ENCODE peak calls at places on chromosomes 7 and 10, in nine cellular contexts. T is foreskin keratinocyte; G is tibial nerve; P is adrenal gland; X is tibial artery; S is WERI-Rb-1; N is stomach; O is lung; I is CD8-positive, alpha-beta T cell. F is an unnamed sample.
A peak's percentile ranks its signal among the peaks of the same experiment; 100 is the strongest.

GRCh38 chr10:117677239-117677638 is 134.7 kb downstream of the EMX2 start:
- DNase-seq in T (peak; percentile 47), G (no peak), P (no peak), X (no peak), S (no peak), N (no peak), O (no peak), I (no peak), F (no peak)

GRCh38 chr10:28139138-28139537 is 140.3 kb upstream of the ODAD2 start:
- DNase-seq in T (no peak), G (no peak), P (no peak), X (no peak), S (no peak), N (no peak), O (peak; percentile 32), I (no peak), F (no peak)

GRCh38 chr7:65980478-65981250 is 1.3 kb downstream of the GUSB start:
- DNase-seq in T (no peak), G (no peak), P (peak; percentile 81), X (peak; percentile 72), S (no peak), N (peak; percentile 27), O (peak; percentile 70), I (peak; percentile 55), F (peak; percentile 55)

GRCh38 chr10:34739915-34740314 is 75.2 kb downstream of the PARD3 start:
- DNase-seq in T (no peak), G (no peak), P (peak; percentile 72), X (peak; percentile 28), S (peak; percentile 71), N (peak; percentile 30), O (peak; percentile 35), I (no peak), F (peak; percentile 39)

GRCh38 chr7:144531181-144531580 is 127.7 kb upstream of the NOBOX start:
- DNase-seq in T (no peak), G (no peak), P (no peak), X (no peak), S (no peak), N (no peak), O (no peak), I (no peak), F (no peak)

GRCh38 chr7:33986951-33987948 is 81.9 kb downstream of the BMPER start:
- DNase-seq in T (peak; percentile 97), G (no peak), P (no peak), X (peak; percentile 32), S (no peak), N (no peak), O (peak; percentile 66), I (no peak), F (no peak)

GRCh38 chr10:42952931-42953683 is 123.8 kb upstream of the RET start:
- DNase-seq in T (no peak), G (no peak), P (no peak), X (peak; percentile 9), S (no peak), N (peak; percentile 17), O (peak; percentile 26), I (peak; percentile 38), F (no peak)

GRCh38 chr7:148753224-148753623 is 54.5 kb downstream of the CUL1 start:
- DNase-seq in T (no peak), G (no peak), P (no peak), X (no peak), S (no peak), N (no peak), O (no peak), I (no peak), F (no peak)

GRCh38 chr10:48684463-48684791 is 246 bp upstream of the WDFY4 start:
- DNase-seq in T (no peak), G (no peak), P (no peak), X (no peak), S (no peak), N (no peak), O (no peak), I (no peak), F (no peak)

GRCh38 chr7:77690289-77690688 is 6.0 kb upstream of the RSBN1L start:
- DNase-seq in T (no peak), G (no peak), P (no peak), X (no peak), S (no peak), N (no peak), O (no peak), I (no peak), F (no peak)

GRCh38 chr7:158584392-158584791 is 3.2 kb downstream of the PTPRN2 start:
- DNase-seq in T (no peak), G (no peak), P (no peak), X (no peak), S (no peak), N (no peak), O (no peak), I (no peak), F (no peak)

GRCh38 chr10:29323387-29323786 is 34.5 kb downstream of the LYZL1 start:
- DNase-seq in T (no peak), G (no peak), P (no peak), X (no peak), S (no peak), N (no peak), O (no peak), I (no peak), F (no peak)

GRCh38 chr10:113035724-113036312 is 85.8 kb downstream of the TCF7L2 start:
- DNase-seq in T (no peak), G (no peak), P (no peak), X (no peak), S (no peak), N (peak; percentile 63), O (no peak), I (no peak), F (peak; percentile 31)

GRCh38 chr10:106311590-106311989 is 852.9 kb downstream of the SORCS1 start:
- DNase-seq in T (no peak), G (no peak), P (peak; percentile 74), X (no peak), S (no peak), N (no peak), O (no peak), I (no peak), F (no peak)

GRCh38 chr10:124064676-124065075 is 28.7 kb downstream of the CHST15 start:
- DNase-seq in T (no peak), G (no peak), P (no peak), X (no peak), S (no peak), N (no peak), O (no peak), I (no peak), F (no peak)

GRCh38 chr7:2353650-2354172 is 916 bp upstream of the EIF3B start:
- DNase-seq in T (peak; percentile 67), G (peak; percentile 85), P (peak; percentile 89), X (peak; percentile 84), S (peak; percentile 87), N (peak; percentile 90), O (peak; percentile 88), I (no peak), F (peak; percentile 91)

GRCh38 chr7:140304071-140304799 is 94.1 kb downstream of the SLC37A3 start:
- DNase-seq in T (no peak), G (no peak), P (no peak), X (no peak), S (peak; percentile 20), N (no peak), O (no peak), I (peak; percentile 66), F (no peak)
- TF ChIP-seq CTCF in T (peak; percentile 51), G (no peak), P (peak; percentile 13), X (no peak), S (peak; percentile 42), N (peak; percentile 19), O (peak; percentile 26), I (peak; percentile 60), F (peak; percentile 21)

GRCh38 chr10:114388275-114388674 is 16.0 kb downstream of the AFAP1L2 start:
- DNase-seq in T (peak; percentile 64), G (no peak), P (no peak), X (no peak), S (no peak), N (no peak), O (no peak), I (no peak), F (no peak)
- H3K27ac ChIP-seq in T (no peak overlapping the region), G (no peak overlapping the region), P (no peak overlapping the region), X (no peak overlapping the region), S (no peak overlapping the region), N (no peak overlapping the region), O (no peak overlapping the region), I (no peak overlapping the region), F (no peak overlapping the region)

GRCh38 chr7:151340794-151341356 is 737 bp upstream of the NUB1 start:
- DNase-seq in T (no peak), G (no peak), P (no peak), X (no peak), S (no peak), N (no peak), O (no peak), I (no peak), F (no peak)

GRCh38 chr7:151342811-151343210 is 1.2 kb downstream of the NUB1 start:
- DNase-seq in T (no peak), G (no peak), P (no peak), X (no peak), S (no peak), N (no peak), O (no peak), I (no peak), F (no peak)

GRCh38 chr7:151339651-151340377 is 1.8 kb upstream of the NUB1 start:
- DNase-seq in T (no peak), G (no peak), P (no peak), X (no peak), S (no peak), N (no peak), O (no peak), I (no peak), F (no peak)

GRCh38 chr7:151342102-151342646 is 562 bp downstream of the NUB1 start:
- DNase-seq in T (no peak), G (no peak), P (no peak), X (no peak), S (no peak), N (no peak), O (no peak), I (no peak), F (no peak)

DNA sequence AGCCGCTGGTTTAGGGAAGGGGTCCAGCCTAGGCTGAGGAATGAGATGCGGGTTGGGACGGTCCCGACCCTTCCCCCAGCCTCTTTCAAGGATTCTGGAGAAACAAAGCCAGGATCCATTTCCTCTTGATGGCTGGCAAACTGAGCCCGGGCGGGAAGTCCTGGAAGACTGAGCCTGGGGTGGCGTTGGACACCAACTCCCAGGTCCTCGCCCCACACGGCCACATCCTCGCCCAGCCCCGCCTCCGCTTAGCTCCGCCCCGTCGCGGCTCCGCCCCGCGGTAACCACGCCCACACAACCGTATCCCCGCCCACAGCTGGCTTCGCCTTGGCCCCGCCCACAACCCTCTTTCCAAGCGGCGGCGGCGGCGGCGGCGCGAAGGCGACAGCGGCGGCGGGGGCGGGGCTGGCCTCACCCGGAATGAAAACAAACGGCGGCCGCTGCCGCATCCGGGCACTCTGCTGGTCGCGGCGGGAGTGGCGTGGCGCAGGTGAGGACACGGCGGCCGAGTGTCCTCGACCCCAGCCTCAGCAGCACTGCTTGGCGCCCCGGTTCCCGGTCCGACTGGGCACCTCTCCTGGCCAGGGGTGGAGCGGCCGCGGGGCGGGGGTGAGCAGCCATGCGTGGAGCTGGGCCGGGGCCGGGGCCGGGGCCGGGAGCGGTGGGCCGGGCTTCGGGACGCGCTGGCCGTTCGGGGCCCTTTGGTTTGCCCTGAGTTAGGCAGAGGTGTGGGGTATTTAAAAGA is at the start of gene NUB1:
- DNase-seq in T (peak; percentile 21), G (peak; percentile 89), P (peak; percentile 94), X (peak; percentile 90), S (peak; percentile 90), N (peak; percentile 96), O (peak; percentile 93), I (peak; percentile 98), F (peak; percentile 95)
- TF ChIP-seq CTCF in T (no peak), G (no peak), P (peak; percentile 0), X (no peak), S (no peak), N (no peak), O (no peak), I (no peak), F (no peak)

GRCh38 chr7:28755255-28755654 is 202.9 kb downstream of the TRIL start:
- DNase-seq in T (no peak), G (no peak), P (no peak), X (peak; percentile 52), S (no peak), N (no peak), O (no peak), I (no peak), F (no peak)
- H3K27ac ChIP-seq in T (no peak overlapping the region), G (no peak overlapping the region), P (no peak overlapping the region), X (no peak overlapping the region), S (no peak overlapping the region), N (no peak overlapping the region), O (no peak overlapping the region), I (no peak overlapping the region), F (no peak overlapping the region)

F was measured in transverse colon.